ENCODE peak calls at places on chromosomes 3 and 15, in seven cellular contexts. I is colonic mucosa; J is psoas muscle; P is right lobe of liver; V is CD8-positive, alpha-beta T cell; X is body of pancreas; O is lower lobe of right lung. G is an unnamed sample. For H3K27me3, the result is how much of the 10 kb centered on the place peaks cover.

GRCh38 chr3:46684881-46685280 is 8.6 kb downstream of the ALS2CL start:
- DNase-seq in P (no peak), I (no peak), O (no peak), J (no peak), X (no peak), V (no peak), G (no peak)

GRCh38 chr3:186264608-186265400 is 97.2 kb downstream of the DGKG start:
- DNase-seq in O (no peak), I (no peak), X (no peak), V (no peak), J (no peak), P (no peak), G (no peak)

GRCh38 chr15:79541176-79541575 is 109.0 kb downstream of the MINAR1 start:
- DNase-seq in P (no peak), J (no peak), X (no peak), I (no peak), O (no peak), V (no peak), G (no peak)

GRCh38 chr3:51610708-51611107 is 60.3 kb upstream of the TEX264 start:
- DNase-seq in J (no peak), P (no peak), V (no peak), X (no peak), O (no peak), I (no peak), G (no peak)

GRCh38 chr3:126261037-126261436 is 80.7 kb upstream of the ALDH1L1 start:
- DNase-seq in O (no peak), I (peak), X (peak), V (no peak), P (peak), J (peak), G (no peak)

GRCh38 chr3:18618723-18619122 is 193.6 kb upstream of the SATB1 start:
- DNase-seq in J (no peak), P (no peak), I (no peak), X (no peak), O (no peak), V (no peak), G (no peak)

GRCh38 chr3:168322941-168323340 is 227.2 kb upstream of the GOLIM4 start:
- DNase-seq in V (no peak), I (no peak), J (no peak), P (no peak), O (no peak), X (no peak), G (no peak)

GRCh38 chr3:43857361-43858051 is 166.8 kb downstream of the ABHD5 start:
- DNase-seq in V (no peak), O (no peak), I (no peak), X (no peak), P (no peak), J (no peak), G (no peak)

GRCh38 chr3:134003066-134003465 is 26.7 kb downstream of the SLCO2A1 start:
- DNase-seq in I (no peak), V (no peak), O (no peak), P (no peak), X (no peak), J (no peak), G (no peak)

GRCh38 chr3:159791336-159791735 is 197.3 kb upstream of the IL12A start:
- DNase-seq in J (no peak), O (no peak), P (no peak), V (no peak), X (no peak), I (no peak), G (no peak)

GRCh38 chr3:134054231-134054630 is 24.5 kb upstream of the SLCO2A1 start:
- DNase-seq in I (no peak), O (no peak), X (no peak), V (no peak), P (peak), J (no peak), G (no peak)

GRCh38 chr15:80991446-80991845 is 1.8 kb upstream of the MESD start:
- DNase-seq in O (no peak), I (peak), J (peak), V (no peak), X (peak), P (no peak), G (no peak)
- TF ChIP-seq CTCF in O (no peak), I (no peak), J (no peak), V (no peak), X (no peak), P (peak), G (no peak)

DNA sequence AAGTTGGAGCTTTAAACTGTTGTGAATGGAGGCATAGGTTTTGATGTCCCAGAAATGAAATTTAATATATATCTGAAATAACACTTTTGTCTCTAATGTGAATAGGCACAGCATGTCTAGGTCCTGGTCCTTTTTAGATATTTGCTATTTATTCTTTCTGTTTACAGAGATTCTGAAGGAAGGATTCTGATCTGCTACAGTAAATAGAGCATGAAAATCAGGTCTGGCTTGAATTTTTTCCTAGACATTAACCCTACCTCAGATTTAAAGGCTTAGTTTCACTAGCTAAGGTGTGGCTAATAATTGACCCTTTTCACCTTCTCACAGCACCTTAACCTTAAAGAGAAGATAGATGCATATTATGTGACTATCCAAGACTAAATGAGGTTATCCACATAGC is 48.0 kb upstream of the SYNPR start:
- DNase-seq in V (no peak), O (no peak), J (no peak), X (no peak), I (no peak), P (no peak), G (no peak)
- H3K27me3 ChIP-seq in V (under half), O (under half), J (under half), X (under half), I (under half), P (under half), G (under half)

DNA sequence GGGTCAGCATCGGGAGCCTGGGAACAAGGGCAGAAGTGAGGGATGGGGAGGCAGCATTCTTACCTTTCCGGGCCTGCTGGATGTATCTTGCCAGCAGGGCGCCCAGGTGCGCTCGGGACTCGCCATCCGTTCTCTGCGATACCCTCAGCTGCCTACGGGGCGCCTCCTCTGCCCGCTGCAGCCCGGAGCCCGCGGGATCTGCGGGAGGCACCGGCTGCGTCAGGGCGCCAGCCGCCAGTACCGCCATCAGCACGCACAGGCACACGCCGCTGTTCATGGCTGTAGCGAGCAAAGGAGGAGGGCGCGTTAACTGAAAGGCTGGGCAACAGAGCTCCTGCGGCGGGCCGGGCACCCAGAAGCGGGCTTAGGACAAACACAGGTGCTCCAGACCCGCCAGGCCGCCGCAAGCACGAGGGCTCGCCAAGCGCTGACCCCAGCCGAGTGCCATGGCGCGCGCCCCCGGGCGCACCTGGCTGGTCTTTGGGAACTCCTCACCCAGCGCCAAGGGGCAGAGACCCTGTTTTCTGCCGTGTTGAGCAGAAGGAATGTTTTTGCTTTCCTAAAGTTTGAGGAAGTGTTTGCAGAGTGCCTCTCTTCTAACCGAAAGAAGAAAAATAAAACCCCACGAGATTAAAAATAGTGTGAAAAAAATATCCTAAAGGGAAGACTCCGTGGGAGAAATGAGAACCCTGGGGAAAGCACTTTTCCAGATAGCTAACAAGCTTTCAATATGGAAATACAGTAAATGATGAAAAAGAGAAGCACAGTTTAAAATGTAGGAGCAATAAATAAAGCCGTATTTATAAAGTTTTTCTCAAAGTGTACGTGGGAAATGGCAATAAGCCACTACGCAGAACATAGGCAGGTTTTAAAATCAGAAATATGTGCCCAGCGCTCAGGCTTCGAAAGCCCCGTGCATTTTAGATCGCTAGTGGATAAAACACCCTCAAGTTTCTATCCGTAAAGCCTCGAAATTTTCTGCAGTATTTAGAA is 2.3 kb downstream of the CCK start:
- DNase-seq in V (no peak), O (no peak), X (no peak), J (no peak), I (no peak), P (no peak), G (no peak)
- TF ChIP-seq CTCF in V (no peak), O (no peak), X (no peak), J (no peak), I (no peak), P (no peak), G (no peak)

DNA sequence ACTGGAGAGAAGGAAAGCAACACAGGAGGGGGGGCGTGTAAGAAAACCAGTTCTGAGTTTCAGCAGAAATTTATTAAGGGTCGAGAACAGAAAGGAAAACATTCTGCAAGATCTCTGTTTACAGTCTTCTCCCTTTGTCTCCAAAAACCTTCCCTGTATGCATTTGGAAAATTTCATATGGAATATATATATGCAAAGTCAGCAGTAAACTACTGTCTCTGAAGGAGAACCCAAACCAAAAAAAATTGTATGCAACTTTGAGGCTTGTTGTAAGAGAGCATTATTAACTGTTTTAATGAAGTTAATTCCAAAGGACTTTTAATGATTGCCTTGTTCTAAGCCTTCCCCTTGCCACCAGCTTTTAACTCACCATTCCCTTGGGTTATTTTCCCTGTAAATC is 238.2 kb upstream of the GPR149 start:
- DNase-seq in O (no peak), V (no peak), P (no peak), J (no peak), X (no peak), I (no peak), G (no peak)
- H3K27me3 ChIP-seq in O (under half), V (under half), P (under half), J (under half), X (under half), I (under half), G (under half)

DNA sequence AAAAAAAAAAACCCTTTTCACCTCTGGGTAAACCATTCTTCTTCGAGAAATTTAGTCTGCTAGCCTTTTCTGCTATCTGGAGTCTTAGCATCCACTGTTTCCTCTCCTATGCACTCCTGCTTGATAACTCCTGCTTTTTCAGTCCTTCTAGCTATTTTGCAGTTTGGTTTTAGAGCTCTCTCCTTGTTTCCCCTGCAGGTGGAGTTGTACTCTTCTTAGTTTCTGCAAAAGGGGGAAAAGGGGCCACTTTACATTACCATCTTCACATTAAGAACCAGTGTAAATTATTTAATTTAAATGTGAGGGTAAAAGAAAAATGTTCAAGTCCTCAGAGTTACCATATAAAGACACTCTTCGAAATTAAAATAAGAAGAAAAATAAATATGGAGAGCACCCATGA is 23.6 kb upstream of the MYLK start:
- DNase-seq in J (no peak), I (no peak), X (no peak), O (no peak), P (no peak), V (no peak), G (no peak)
- TF ChIP-seq CTCF in J (no peak), I (no peak), X (no peak), O (no peak), P (no peak), V (no peak), G (peak)

DNA sequence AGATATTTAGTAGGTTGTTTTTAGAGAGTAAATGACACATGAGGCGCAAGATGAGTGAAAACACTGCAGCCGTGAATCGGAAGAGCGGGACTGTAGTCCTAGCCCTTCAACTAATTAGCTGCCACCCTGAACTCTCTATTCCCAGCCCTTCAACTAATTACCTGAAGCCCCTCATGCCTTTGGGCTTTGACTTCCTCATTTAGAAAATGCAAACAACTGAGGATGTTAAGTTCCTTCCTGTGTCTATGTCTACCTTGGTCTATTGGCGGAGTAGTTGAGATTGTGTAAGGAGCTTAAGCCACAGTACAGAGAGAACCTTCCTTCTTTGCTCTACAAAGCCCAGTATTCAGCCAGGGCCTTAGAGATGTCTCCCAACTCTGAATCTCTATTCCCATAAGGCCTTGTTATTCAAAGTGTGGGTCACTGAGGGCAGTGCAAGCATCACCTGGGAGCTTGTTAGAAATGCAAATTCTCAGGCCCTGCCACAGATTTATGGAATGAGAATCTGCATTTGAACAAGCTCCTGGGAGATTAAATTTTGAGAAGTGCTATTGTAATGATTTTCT is 71.8 kb upstream of the SCN5A start:
- DNase-seq in I (no peak), P (no peak), J (no peak), V (no peak), X (no peak), O (no peak), G (no peak)
- H3K27me3 ChIP-seq in I (under half), P (under half), J (under half), V (under half), X (under half), O (under half), G (under half)

GRCh38 chr3:61194892-61195538 is 56.2 kb downstream of the FHIT start:
- DNase-seq in O (no peak), J (no peak), P (no peak), V (no peak), I (no peak), X (no peak), G (no peak)
- TF ChIP-seq CTCF in O (no peak), J (no peak), P (no peak), V (no peak), I (no peak), X (no peak), G (no peak)